ENCODE peak calls at places on chromosomes 13 and 19, in six cellular contexts. One of them, this sample, is unnamed.

GRCh38 chr13:74026753-74027152 is 107.5 kb downstream of the KLF12 start:
- DNase-seq in fibroblast of mammary gland: no peak
- DNase-seq in AG10803: no peak
- DNase-seq in BE2C: no peak
- DNase-seq in activated CD8-positive, alpha-beta T cell treated with anti-CD3 and anti-CD28 coated beads for 36 hours: peak; percentile 83
- DNase-seq in neural progenitor cell: no peak
- DNase-seq in this sample: peak; percentile 24

GRCh38 chr13:85970727-85971126 is 171.5 kb upstream of the SLITRK6 start:
- DNase-seq in fibroblast of mammary gland: peak; percentile 2
- DNase-seq in AG10803: no peak
- DNase-seq in BE2C: no peak
- DNase-seq in activated CD8-positive, alpha-beta T cell treated with anti-CD3 and anti-CD28 coated beads for 36 hours: no peak
- DNase-seq in neural progenitor cell: no peak
- DNase-seq in this sample: peak; percentile 25

GRCh38 chr13:31444266-31444862 is 244.6 kb downstream of the B3GLCT start:
- DNase-seq in fibroblast of mammary gland: no peak
- DNase-seq in AG10803: peak; percentile 24
- DNase-seq in BE2C: no peak
- DNase-seq in activated CD8-positive, alpha-beta T cell treated with anti-CD3 and anti-CD28 coated beads for 36 hours: no peak
- DNase-seq in neural progenitor cell: no peak
- DNase-seq in this sample: no peak

GRCh38 chr19:53898680-53899341 is 10.3 kb upstream of the CACNG7 start:
- DNase-seq in fibroblast of mammary gland: no peak
- DNase-seq in AG10803: no peak
- DNase-seq in BE2C: peak; percentile 76
- DNase-seq in activated CD8-positive, alpha-beta T cell treated with anti-CD3 and anti-CD28 coated beads for 36 hours: peak; percentile 21
- DNase-seq in neural progenitor cell: peak; percentile 98
- DNase-seq in this sample: no peak

GRCh38 chr13:79589605-79590511 is 108.9 kb downstream of the NDFIP2 start:
- DNase-seq in fibroblast of mammary gland: peak; percentile 51
- DNase-seq in AG10803: peak; percentile 10
- DNase-seq in BE2C: no peak
- DNase-seq in activated CD8-positive, alpha-beta T cell treated with anti-CD3 and anti-CD28 coated beads for 36 hours: no peak
- DNase-seq in neural progenitor cell: no peak
- DNase-seq in this sample: peak; percentile 74

GRCh38 chr13:82627183-82627582 is 1255.1 kb downstream of the SLITRK1 start:
- DNase-seq in fibroblast of mammary gland: peak; percentile 39
- DNase-seq in AG10803: no peak
- DNase-seq in BE2C: no peak
- DNase-seq in activated CD8-positive, alpha-beta T cell treated with anti-CD3 and anti-CD28 coated beads for 36 hours: no peak
- DNase-seq in neural progenitor cell: no peak
- DNase-seq in this sample: peak; percentile 42

GRCh38 chr13:53301449-53301848 is 272.8 kb downstream of the OLFM4 start:
- DNase-seq in fibroblast of mammary gland: no peak
- DNase-seq in AG10803: no peak
- DNase-seq in BE2C: no peak
- DNase-seq in activated CD8-positive, alpha-beta T cell treated with anti-CD3 and anti-CD28 coated beads for 36 hours: no peak
- DNase-seq in neural progenitor cell: no peak
- DNase-seq in this sample: no peak

GRCh38 chr13:41900918-41901317 is 60.0 kb downstream of the VWA8 start:
- DNase-seq in fibroblast of mammary gland: peak; percentile 25
- DNase-seq in AG10803: no peak
- DNase-seq in BE2C: no peak
- DNase-seq in activated CD8-positive, alpha-beta T cell treated with anti-CD3 and anti-CD28 coated beads for 36 hours: peak; percentile 46
- DNase-seq in neural progenitor cell: no peak
- DNase-seq in this sample: peak; percentile 18

GRCh38 chr13:65461590-65461989 is 1768.5 kb downstream of the PCDH9 start:
- DNase-seq in fibroblast of mammary gland: peak; percentile 59
- DNase-seq in AG10803: no peak
- DNase-seq in BE2C: no peak
- DNase-seq in activated CD8-positive, alpha-beta T cell treated with anti-CD3 and anti-CD28 coated beads for 36 hours: no peak
- DNase-seq in neural progenitor cell: no peak
- DNase-seq in this sample: peak; percentile 22

GRCh38 chr19:50449236-50449899 is 16.7 kb downstream of the MYBPC2 start:
- DNase-seq in fibroblast of mammary gland: peak; percentile 9
- DNase-seq in AG10803: no peak
- DNase-seq in BE2C: no peak
- DNase-seq in activated CD8-positive, alpha-beta T cell treated with anti-CD3 and anti-CD28 coated beads for 36 hours: no peak
- DNase-seq in neural progenitor cell: no peak
- DNase-seq in this sample: no peak

GRCh38 chr13:95385808-95386207 is 84.6 kb upstream of the ABCC4 start:
- DNase-seq in fibroblast of mammary gland: peak; percentile 46
- DNase-seq in AG10803: no peak
- DNase-seq in BE2C: no peak
- DNase-seq in activated CD8-positive, alpha-beta T cell treated with anti-CD3 and anti-CD28 coated beads for 36 hours: no peak
- DNase-seq in neural progenitor cell: no peak
- DNase-seq in this sample: no peak

GRCh38 chr13:111131610-111132009 is 16.5 kb downstream of the ARHGEF7 start:
- DNase-seq in fibroblast of mammary gland: no peak
- DNase-seq in AG10803: no peak
- DNase-seq in BE2C: no peak
- DNase-seq in activated CD8-positive, alpha-beta T cell treated with anti-CD3 and anti-CD28 coated beads for 36 hours: no peak
- DNase-seq in neural progenitor cell: no peak
- DNase-seq in this sample: no peak

GRCh38 chr19:10021446-10021845 is 8.2 kb downstream of the RDH8 start:
- DNase-seq in fibroblast of mammary gland: no peak
- DNase-seq in AG10803: no peak
- DNase-seq in BE2C: no peak
- DNase-seq in activated CD8-positive, alpha-beta T cell treated with anti-CD3 and anti-CD28 coated beads for 36 hours: no peak
- DNase-seq in neural progenitor cell: no peak
- DNase-seq in this sample: no peak

GRCh38 chr19:47434088-47434487 is 14.8 kb upstream of the MEIS3 start:
- DNase-seq in fibroblast of mammary gland: no peak
- DNase-seq in AG10803: no peak
- DNase-seq in BE2C: no peak
- DNase-seq in activated CD8-positive, alpha-beta T cell treated with anti-CD3 and anti-CD28 coated beads for 36 hours: no peak
- DNase-seq in neural progenitor cell: no peak
- DNase-seq in this sample: no peak

GRCh38 chr13:51557875-51558604 is 26.2 kb upstream of the WDFY2 start:
- DNase-seq in fibroblast of mammary gland: peak; percentile 92
- DNase-seq in AG10803: peak; percentile 74
- DNase-seq in BE2C: no peak
- DNase-seq in activated CD8-positive, alpha-beta T cell treated with anti-CD3 and anti-CD28 coated beads for 36 hours: no peak
- DNase-seq in neural progenitor cell: no peak
- DNase-seq in this sample: peak; percentile 79

GRCh38 chr13:83216521-83217245 is 665.6 kb downstream of the SLITRK1 start:
- DNase-seq in fibroblast of mammary gland: no peak
- DNase-seq in AG10803: peak; percentile 37
- DNase-seq in BE2C: no peak
- DNase-seq in activated CD8-positive, alpha-beta T cell treated with anti-CD3 and anti-CD28 coated beads for 36 hours: no peak
- DNase-seq in neural progenitor cell: no peak
- DNase-seq in this sample: no peak

GRCh38 chr19:15378529-15379082 is 981 bp downstream of the AKAP8 start:
- DNase-seq in fibroblast of mammary gland: peak; percentile 44
- DNase-seq in AG10803: peak; percentile 49
- DNase-seq in BE2C: peak; percentile 40
- DNase-seq in activated CD8-positive, alpha-beta T cell treated with anti-CD3 and anti-CD28 coated beads for 36 hours: peak; percentile 70
- DNase-seq in neural progenitor cell: peak; percentile 65
- DNase-seq in this sample: peak; percentile 63

GRCh38 chr13:108083056-108083455 is 132.3 kb downstream of the LIG4 start:
- DNase-seq in fibroblast of mammary gland: no peak
- DNase-seq in AG10803: no peak
- DNase-seq in BE2C: no peak
- DNase-seq in activated CD8-positive, alpha-beta T cell treated with anti-CD3 and anti-CD28 coated beads for 36 hours: no peak
- DNase-seq in neural progenitor cell: no peak
- DNase-seq in this sample: peak; percentile 16

GRCh38 chr19:52670046-52670445 is 31.9 kb upstream of the ZNF83 start:
- DNase-seq in fibroblast of mammary gland: no peak
- DNase-seq in AG10803: no peak
- DNase-seq in BE2C: no peak
- DNase-seq in activated CD8-positive, alpha-beta T cell treated with anti-CD3 and anti-CD28 coated beads for 36 hours: no peak
- DNase-seq in neural progenitor cell: no peak
- DNase-seq in this sample: peak; percentile 64

GRCh38 chr19:45528744-45529453 is 21.6 kb downstream of the VASP start:
- DNase-seq in fibroblast of mammary gland: peak; percentile 27
- DNase-seq in AG10803: no peak
- DNase-seq in BE2C: peak; percentile 33
- DNase-seq in activated CD8-positive, alpha-beta T cell treated with anti-CD3 and anti-CD28 coated beads for 36 hours: peak; percentile 39
- DNase-seq in neural progenitor cell: peak; percentile 91
- DNase-seq in this sample: peak; percentile 29

GRCh38 chr13:104584481-104584880 is 1518.3 kb upstream of the SLC10A2 start:
- DNase-seq in fibroblast of mammary gland: no peak
- DNase-seq in AG10803: no peak
- DNase-seq in BE2C: no peak
- DNase-seq in activated CD8-positive, alpha-beta T cell treated with anti-CD3 and anti-CD28 coated beads for 36 hours: no peak
- DNase-seq in neural progenitor cell: no peak
- DNase-seq in this sample: no peak

GRCh38 chr19:6011794-6012193 is 33.9 kb upstream of the RANBP3 start:
- DNase-seq in fibroblast of mammary gland: peak; percentile 36
- DNase-seq in AG10803: no peak
- DNase-seq in BE2C: no peak
- DNase-seq in activated CD8-positive, alpha-beta T cell treated with anti-CD3 and anti-CD28 coated beads for 36 hours: no peak
- DNase-seq in neural progenitor cell: no peak
- DNase-seq in this sample: no peak

DNA sequence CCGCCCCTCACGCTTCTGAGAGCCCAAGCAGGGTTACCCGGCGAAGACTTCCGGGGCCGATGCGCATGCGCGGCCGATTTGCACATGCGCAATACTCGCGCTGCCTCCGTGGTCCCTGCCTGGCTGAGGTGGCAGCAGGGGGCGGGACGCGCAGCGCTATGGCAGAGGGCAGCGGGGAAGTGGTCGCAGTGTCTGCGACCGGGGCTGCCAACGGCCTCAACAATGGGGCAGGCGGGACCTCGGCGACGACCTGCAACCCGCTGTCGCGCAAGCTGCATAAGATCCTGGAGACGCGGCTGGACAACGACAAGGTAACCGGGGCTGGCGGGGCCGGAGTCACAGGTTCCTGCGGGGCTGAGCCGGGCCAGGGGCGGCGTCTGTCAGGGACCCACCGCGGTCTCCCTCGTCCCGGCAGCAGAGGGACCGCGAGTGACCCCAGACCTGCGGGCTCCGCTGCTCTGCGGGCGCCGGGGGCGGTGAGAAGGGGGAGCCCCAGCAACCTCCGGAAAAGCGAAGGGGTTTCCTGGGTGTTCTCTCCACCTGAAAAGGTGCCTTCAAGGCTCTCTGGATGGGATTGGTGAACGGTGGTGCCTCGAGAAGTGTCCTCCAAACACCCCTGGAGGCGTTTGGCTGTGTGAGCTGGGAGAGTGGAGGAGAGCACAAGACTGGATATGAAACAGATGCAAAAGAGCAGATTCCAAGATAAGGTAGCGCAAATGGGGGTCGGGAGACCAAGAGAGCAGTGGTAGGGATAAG is at the start of gene COG6:
- DNase-seq in fibroblast of mammary gland: peak; percentile 84
- DNase-seq in AG10803: peak; percentile 60
- DNase-seq in BE2C: peak; percentile 92
- DNase-seq in activated CD8-positive, alpha-beta T cell treated with anti-CD3 and anti-CD28 coated beads for 36 hours: peak; percentile 93
- DNase-seq in neural progenitor cell: peak; percentile 92
- DNase-seq in this sample: peak; percentile 83
- TF ChIP-seq CTCF in fibroblast of mammary gland: no peak
- TF ChIP-seq CTCF in AG10803: no peak
- TF ChIP-seq CTCF in BE2C: no peak
- TF ChIP-seq CTCF in activated CD8-positive, alpha-beta T cell treated with anti-CD3 and anti-CD28 coated beads for 36 hours: no peak
- TF ChIP-seq CTCF in neural progenitor cell: no peak
- TF ChIP-seq CTCF in this sample: no peak

GRCh38 chr19:40235238-40236025 is 8.9 kb upstream of the CCNP start:
- DNase-seq in fibroblast of mammary gland: no peak
- DNase-seq in AG10803: no peak
- DNase-seq in BE2C: no peak
- DNase-seq in activated CD8-positive, alpha-beta T cell treated with anti-CD3 and anti-CD28 coated beads for 36 hours: no peak
- DNase-seq in neural progenitor cell: peak; percentile 24
- DNase-seq in this sample: no peak
- TF ChIP-seq CTCF in fibroblast of mammary gland: no peak
- TF ChIP-seq CTCF in AG10803: no peak
- TF ChIP-seq CTCF in BE2C: peak; percentile 34
- TF ChIP-seq CTCF in activated CD8-positive, alpha-beta T cell treated with anti-CD3 and anti-CD28 coated beads for 36 hours: peak; percentile 28
- TF ChIP-seq CTCF in neural progenitor cell: peak; percentile 43
- TF ChIP-seq CTCF in this sample: peak; percentile 24

GRCh38 chr19:35511337-35511736 is 2.1 kb downstream of the DMKN start:
- DNase-seq in fibroblast of mammary gland: no peak
- DNase-seq in AG10803: no peak
- DNase-seq in BE2C: no peak
- DNase-seq in activated CD8-positive, alpha-beta T cell treated with anti-CD3 and anti-CD28 coated beads for 36 hours: no peak
- DNase-seq in neural progenitor cell: no peak
- DNase-seq in this sample: no peak

GRCh38 chr19:35509861-35510625 is 3.4 kb downstream of the DMKN start:
- DNase-seq in fibroblast of mammary gland: peak; percentile 32
- DNase-seq in AG10803: peak; percentile 23
- DNase-seq in BE2C: peak; percentile 78
- DNase-seq in activated CD8-positive, alpha-beta T cell treated with anti-CD3 and anti-CD28 coated beads for 36 hours: peak; percentile 83
- DNase-seq in neural progenitor cell: peak; percentile 93
- DNase-seq in this sample: peak; percentile 88

GRCh38 chr19:35512831-35513230 is 618 bp downstream of the DMKN start:
- DNase-seq in fibroblast of mammary gland: no peak
- DNase-seq in AG10803: no peak
- DNase-seq in BE2C: no peak
- DNase-seq in activated CD8-positive, alpha-beta T cell treated with anti-CD3 and anti-CD28 coated beads for 36 hours: no peak
- DNase-seq in neural progenitor cell: no peak
- DNase-seq in this sample: no peak

GRCh38 chr19:35509018-35509652 is 4.3 kb downstream of the DMKN start:
- DNase-seq in fibroblast of mammary gland: no peak
- DNase-seq in AG10803: no peak
- DNase-seq in BE2C: no peak
- DNase-seq in activated CD8-positive, alpha-beta T cell treated with anti-CD3 and anti-CD28 coated beads for 36 hours: peak; percentile 68
- DNase-seq in neural progenitor cell: peak; percentile 62
- DNase-seq in this sample: peak; percentile 79

DNA sequence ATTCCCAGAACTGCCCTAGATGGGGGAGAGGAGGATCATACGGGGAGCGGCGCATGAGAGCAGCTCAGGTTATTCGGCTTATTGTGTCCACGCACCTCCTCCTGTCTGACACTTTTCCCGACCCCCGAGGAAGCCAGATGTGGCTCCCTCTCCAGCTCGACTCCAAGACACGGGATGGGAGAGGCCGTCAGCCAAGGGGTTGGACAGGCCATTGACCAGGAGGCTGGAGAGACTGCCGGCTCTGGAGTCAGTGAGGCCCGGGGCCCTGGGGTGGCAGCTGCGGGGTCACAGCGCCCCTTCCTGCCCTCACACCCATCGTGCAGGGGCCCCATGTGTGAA is 2.9 kb downstream of the DMKN start:
- DNase-seq in fibroblast of mammary gland: no peak
- DNase-seq in AG10803: no peak
- DNase-seq in BE2C: no peak
- DNase-seq in activated CD8-positive, alpha-beta T cell treated with anti-CD3 and anti-CD28 coated beads for 36 hours: no peak
- DNase-seq in neural progenitor cell: no peak
- DNase-seq in this sample: no peak
- TF ChIP-seq CTCF in fibroblast of mammary gland: no peak
- TF ChIP-seq CTCF in AG10803: no peak
- TF ChIP-seq CTCF in BE2C: no peak
- TF ChIP-seq CTCF in activated CD8-positive, alpha-beta T cell treated with anti-CD3 and anti-CD28 coated beads for 36 hours: peak; percentile 57
- TF ChIP-seq CTCF in neural progenitor cell: no peak
- TF ChIP-seq CTCF in this sample: no peak

GRCh38 chr19:27774827-27775226 is 1438.1 kb downstream of the UQCRFS1 start:
- DNase-seq in fibroblast of mammary gland: peak; percentile 18
- DNase-seq in AG10803: no peak
- DNase-seq in BE2C: peak; percentile 67
- DNase-seq in activated CD8-positive, alpha-beta T cell treated with anti-CD3 and anti-CD28 coated beads for 36 hours: peak; percentile 50
- DNase-seq in neural progenitor cell: no peak
- DNase-seq in this sample: no peak
- TF ChIP-seq CTCF in fibroblast of mammary gland: peak; percentile 41
- TF ChIP-seq CTCF in AG10803: peak; percentile 11
- TF ChIP-seq CTCF in BE2C: peak; percentile 61
- TF ChIP-seq CTCF in activated CD8-positive, alpha-beta T cell treated with anti-CD3 and anti-CD28 coated beads for 36 hours: peak; percentile 48
- TF ChIP-seq CTCF in neural progenitor cell: peak; percentile 19
- TF ChIP-seq CTCF in this sample: peak; percentile 17

This sample was measured in MCF 10A.